ENCODE peak calls at places on chromosome 14, in eight cellular contexts. V, W, Z, Q, R, H, S and B are unnamed samples. For H3K4me1, the result is how much of the 10 kb centered on the place peaks cover.

GRCh38 chr14:93648440-93649168 is 139.7 kb downstream of the PRIMA1 start:
- DNase-seq in V (no peak), W (no peak), Z (no peak), Q (peak), R (no peak), H (peak), S (peak), B (no peak)

GRCh38 chr14:59407246-59407615 is 57.9 kb downstream of the GPR135 start:
- DNase-seq in V (no peak), W (no peak), Z (no peak), Q (peak), R (no peak), H (no peak), S (peak), B (peak)

GRCh38 chr14:24665440-24665991 is 31.5 kb upstream of the GZMB start:
- DNase-seq in V (no peak), W (no peak), Z (no peak), Q (no peak), R (no peak), H (no peak), S (no peak), B (no peak)

GRCh38 chr14:103551338-103551762 is 11.1 kb downstream of the BAG5 start:
- DNase-seq in V (no peak), W (peak), Z (no peak), Q (no peak), R (peak), H (no peak), S (peak), B (no peak)

GRCh38 chr14:24710403-24711063 is 76.5 kb upstream of the GZMB start:
- DNase-seq in V (no peak), W (no peak), Z (peak), Q (peak), R (peak), H (peak), S (peak), B (peak)

GRCh38 chr14:66231823-66232222 is 254.3 kb upstream of the CCDC196 start:
- DNase-seq in V (no peak), W (no peak), Z (no peak), Q (no peak), R (no peak), H (no peak), S (no peak), B (no peak)

GRCh38 chr14:67674139-67674479 is 323 bp downstream of the VTI1B start:
- DNase-seq in V (peak), W (peak), Z (peak), Q (peak), R (peak), H (peak), S (peak), B (peak)

GRCh38 chr14:21075719-21076437 is 5.8 kb downstream of the ARHGEF40 start:
- DNase-seq in V (no peak), W (no peak), Z (no peak), Q (no peak), R (no peak), H (no peak), S (no peak), B (no peak)

GRCh38 chr14:91350813-91351507 is 66.7 kb downstream of the CCDC88C start:
- DNase-seq in V (no peak), W (no peak), Z (no peak), Q (no peak), R (no peak), H (no peak), S (no peak), B (no peak)

GRCh38 chr14:19917243-19917642 is 3.2 kb upstream of the OR4K5 start:
- DNase-seq in V (no peak), W (no peak), Z (no peak), Q (no peak), R (no peak), H (no peak), S (no peak), B (no peak)

GRCh38 chr14:51564986-51565604 is 86.6 kb upstream of the FRMD6 start:
- DNase-seq in V (no peak), W (no peak), Z (no peak), Q (no peak), R (no peak), H (no peak), S (peak), B (no peak)

GRCh38 chr14:50937325-50937724 is 7.0 kb downstream of the PYGL start:
- DNase-seq in V (no peak), W (no peak), Z (no peak), Q (peak), R (no peak), H (no peak), S (peak), B (peak)

GRCh38 chr14:68922201-68922613 is 56.9 kb downstream of the ACTN1 start:
- DNase-seq in V (no peak), W (peak), Z (peak), Q (no peak), R (no peak), H (no peak), S (no peak), B (no peak)

GRCh38 chr14:90443161-90444076 is 46.6 kb downstream of the CALM1 start:
- DNase-seq in V (no peak), W (no peak), Z (no peak), Q (no peak), R (no peak), H (no peak), S (no peak), B (no peak)

GRCh38 chr14:103562385-103563088 is at the start of the genes BAG5 and COA8:
- DNase-seq in V (peak), W (peak), Z (peak), Q (peak), R (peak), H (peak), S (peak), B (peak)

GRCh38 chr14:75660630-75661498 is at the start of the genes ERG28 and TTLL5:
- DNase-seq in V (peak), W (peak), Z (peak), Q (peak), R (peak), H (peak), S (peak), B (peak)

GRCh38 chr14:83473846-83474245 is 1940.2 kb upstream of the SEL1L start:
- DNase-seq in V (no peak), W (no peak), Z (no peak), Q (peak), R (no peak), H (no peak), S (peak), B (peak)

GRCh38 chr14:24829862-24830261 is 195.9 kb upstream of the GZMB start:
- DNase-seq in V (no peak), W (no peak), Z (no peak), Q (no peak), R (no peak), H (no peak), S (no peak), B (no peak)

GRCh38 chr14:39432619-39433451 is 602 bp upstream of the FBXO33 start:
- DNase-seq in V (peak), W (peak), Z (peak), Q (peak), R (peak), H (peak), S (peak), B (peak)

GRCh38 chr14:27553820-27554219 is 956.0 kb upstream of the NOVA1 start:
- DNase-seq in V (no peak), W (no peak), Z (no peak), Q (peak), R (no peak), H (peak), S (no peak), B (no peak)

GRCh38 chr14:35384386-35385041 is 20.0 kb downstream of the NFKBIA start:
- DNase-seq in V (peak), W (peak), Z (peak), Q (peak), R (peak), H (no peak), S (peak), B (peak)

DNA sequence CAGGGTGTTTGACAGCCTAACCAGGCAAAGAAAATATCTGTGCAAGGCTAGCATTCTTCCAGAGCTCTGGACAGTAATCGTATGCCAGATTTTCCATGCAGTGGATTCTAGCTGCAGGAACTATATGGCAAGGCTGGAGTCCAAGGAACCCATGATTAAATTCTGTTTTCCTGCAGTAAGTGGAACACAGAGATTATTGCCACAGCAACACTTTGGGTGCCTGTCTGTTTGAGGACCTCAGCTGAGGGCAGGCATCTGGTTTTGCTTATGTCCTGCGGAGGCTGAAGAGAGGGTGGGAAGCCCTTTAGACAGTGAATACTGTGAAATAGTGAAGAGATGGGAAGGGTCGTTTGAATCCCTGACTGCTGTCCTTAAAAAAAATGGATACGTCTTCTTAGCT is 104.4 kb downstream of the DAD1 start:
- DNase-seq in V (no peak), W (no peak), Z (peak), Q (peak), R (no peak), H (no peak), S (peak), B (peak)
- H3K4me1 ChIP-seq in V (under half), W (under half), Z (half or more), Q (half or more), R (half or more), H (under half), S (under half), B (under half)

DNA sequence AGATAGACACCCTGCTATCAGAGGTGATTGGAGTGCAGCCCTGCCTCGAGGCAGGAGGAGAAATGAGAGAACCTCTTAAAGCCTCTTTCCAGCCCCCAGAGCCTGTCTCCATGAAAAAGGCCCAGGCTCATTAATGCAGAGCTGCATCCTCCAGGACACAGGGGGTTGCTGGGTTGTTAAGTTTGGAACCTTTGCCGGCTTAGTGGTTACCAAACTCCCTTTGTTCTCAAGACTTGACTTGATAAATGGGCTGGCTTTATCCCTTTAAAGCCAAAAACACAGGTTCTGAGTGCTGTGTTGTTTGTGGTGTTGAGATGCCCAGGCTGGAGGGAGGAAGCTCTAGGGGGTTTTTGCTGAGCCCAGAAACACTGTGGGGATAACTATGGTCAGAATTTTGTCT is 71.0 kb downstream of the DAD1 start:
- DNase-seq in V (no peak), W (no peak), Z (no peak), Q (no peak), R (no peak), H (no peak), S (no peak), B (peak)
- H3K4me3 ChIP-seq in V (peak), W (no peak), Z (no peak), Q (no peak), R (no peak), H (no peak), S (no peak), B (no peak)

GRCh38 chr14:104795468-104795780 is at the start of gene AKT1:
- DNase-seq in V (no peak), W (no peak), Z (no peak), Q (no peak), R (no peak), H (no peak), S (no peak), B (no peak)
- H3K4me1 ChIP-seq in V (under half), W (under half), Z (half or more), Q (half or more), R (half or more), H (under half), S (under half), B (under half)

GRCh38 chr14:101823511-101824120 is 62.1 kb downstream of the PPP2R5C start:
- DNase-seq in V (no peak), W (no peak), Z (no peak), Q (no peak), R (no peak), H (no peak), S (peak), B (no peak)

GRCh38 chr14:101823081-101823480 is 61.6 kb downstream of the PPP2R5C start:
- DNase-seq in V (no peak), W (no peak), Z (no peak), Q (no peak), R (no peak), H (no peak), S (peak), B (no peak)

GRCh38 chr14:101826359-101826758 is 64.8 kb downstream of the PPP2R5C start:
- DNase-seq in V (no peak), W (no peak), Z (no peak), Q (no peak), R (no peak), H (no peak), S (no peak), B (no peak)

GRCh38 chr14:101825797-101826196 is 64.3 kb downstream of the PPP2R5C start:
- DNase-seq in V (no peak), W (no peak), Z (no peak), Q (no peak), R (no peak), H (no peak), S (no peak), B (no peak)

GRCh38 chr14:101824339-101824727 is 62.8 kb downstream of the PPP2R5C start:
- DNase-seq in V (no peak), W (no peak), Z (no peak), Q (peak), R (no peak), H (no peak), S (peak), B (no peak)
- H3K4me3 ChIP-seq in V (peak), W (peak), Z (peak), Q (peak), R (peak), H (no peak), S (no peak), B (no peak)

DNA sequence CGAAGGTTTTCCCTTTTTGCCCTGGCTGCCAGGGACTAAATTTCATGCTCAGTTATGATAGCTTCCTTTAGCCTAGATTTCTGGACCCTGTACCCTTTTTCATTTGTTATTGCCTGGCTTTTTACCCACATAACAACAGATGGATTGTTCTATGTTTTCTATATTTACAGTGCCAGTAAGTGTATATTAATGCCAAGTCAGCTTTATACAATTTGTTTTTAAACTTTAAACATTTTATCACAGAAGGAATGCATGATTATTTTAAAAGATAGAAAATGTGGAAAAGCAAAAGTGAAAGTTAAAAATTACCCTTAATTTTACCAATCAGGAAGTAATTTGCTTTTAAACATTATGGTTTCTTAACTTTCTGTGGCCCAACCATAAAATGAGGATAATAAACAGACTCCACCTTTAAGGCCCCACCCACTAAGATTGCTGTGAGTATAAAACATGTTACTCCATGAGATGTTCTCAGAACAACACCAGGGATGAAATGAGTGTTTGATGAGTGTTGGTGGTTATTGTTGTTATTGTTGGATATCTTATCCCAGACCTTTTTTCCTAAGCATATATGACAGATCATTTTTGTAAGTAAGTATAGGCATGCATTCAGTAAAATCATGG is 496.7 kb downstream of the EGLN3 start:
- DNase-seq in V (no peak), W (no peak), Z (no peak), Q (no peak), R (no peak), H (no peak), S (peak), B (no peak)
- H3K4me1 ChIP-seq in V (under half), W (under half), Z (under half), Q (under half), R (under half), H (under half), S (under half), B (under half)

GRCh38 chr14:30883508-30884294 is 9.3 kb downstream of the COCH start:
- DNase-seq in V (no peak), W (no peak), Z (no peak), Q (no peak), R (no peak), H (no peak), S (no peak), B (no peak)

GRCh38 chr14:30885840-30886740 is 11.7 kb downstream of the COCH start:
- DNase-seq in V (no peak), W (no peak), Z (no peak), Q (no peak), R (no peak), H (no peak), S (peak), B (peak)

GRCh38 chr14:30888480-30889243 is 14.3 kb downstream of the COCH start:
- DNase-seq in V (no peak), W (no peak), Z (no peak), Q (no peak), R (no peak), H (peak), S (no peak), B (no peak)

GRCh38 chr14:30882431-30882830 is 8.1 kb downstream of the COCH start:
- DNase-seq in V (no peak), W (no peak), Z (no peak), Q (no peak), R (no peak), H (no peak), S (no peak), B (no peak)

GRCh38 chr14:30884925-30885324 is 10.6 kb downstream of the COCH start:
- DNase-seq in V (no peak), W (no peak), Z (no peak), Q (no peak), R (no peak), H (no peak), S (no peak), B (no peak)
- H3K4me3 ChIP-seq in V (no peak), W (no peak), Z (no peak), Q (no peak), R (no peak), H (no peak), S (no peak), B (no peak)

DNA sequence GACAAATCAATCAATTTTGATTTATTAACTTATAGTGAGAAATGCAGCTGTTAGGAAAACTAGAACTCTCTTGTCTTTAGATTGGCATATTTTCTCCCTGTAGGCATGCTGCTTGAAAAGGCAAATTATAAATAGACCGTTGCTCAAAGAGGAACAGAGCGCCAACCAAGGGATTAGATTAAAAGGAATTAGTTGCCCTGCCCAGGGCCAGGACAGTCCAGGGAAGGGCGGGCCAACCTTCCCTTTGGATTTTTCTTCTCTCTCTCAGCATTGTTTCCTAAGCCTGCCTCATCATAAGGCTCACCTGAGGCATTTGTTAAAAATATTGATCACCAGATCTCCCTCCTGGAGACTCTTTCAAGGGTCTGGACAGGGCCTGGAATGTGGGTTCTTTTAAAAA is 8.6 kb downstream of the CIPC start:
- DNase-seq in V (no peak), W (no peak), Z (no peak), Q (no peak), R (no peak), H (no peak), S (no peak), B (no peak)
- H3K4me1 ChIP-seq in V (under half), W (half or more), Z (half or more), Q (under half), R (half or more), H (under half), S (under half), B (under half)

DNA sequence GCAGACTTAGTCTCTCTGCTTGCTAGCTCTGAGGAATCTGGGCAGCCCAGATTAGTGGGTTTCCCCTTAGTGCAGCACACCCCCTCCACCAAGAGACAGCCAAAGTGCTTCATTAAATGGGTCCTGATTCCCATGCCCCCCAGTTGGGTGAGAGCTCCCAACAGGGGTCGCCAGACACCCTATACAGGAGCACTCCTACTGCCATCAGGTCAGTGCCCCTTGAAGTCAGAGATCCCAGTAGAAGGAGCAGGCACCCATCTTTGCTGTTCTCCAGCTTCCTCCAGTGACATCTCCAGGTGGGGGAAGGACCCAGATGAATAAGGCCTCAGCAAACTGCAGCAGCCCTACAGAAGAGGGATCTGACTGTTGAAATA is 36.7 kb upstream of the C14orf132 start:
- DNase-seq in V (no peak), W (no peak), Z (no peak), Q (no peak), R (no peak), H (no peak), S (no peak), B (no peak)
- H3K4me3 ChIP-seq in V (no peak), W (no peak), Z (no peak), Q (no peak), R (no peak), H (no peak), S (no peak), B (no peak)

DNA sequence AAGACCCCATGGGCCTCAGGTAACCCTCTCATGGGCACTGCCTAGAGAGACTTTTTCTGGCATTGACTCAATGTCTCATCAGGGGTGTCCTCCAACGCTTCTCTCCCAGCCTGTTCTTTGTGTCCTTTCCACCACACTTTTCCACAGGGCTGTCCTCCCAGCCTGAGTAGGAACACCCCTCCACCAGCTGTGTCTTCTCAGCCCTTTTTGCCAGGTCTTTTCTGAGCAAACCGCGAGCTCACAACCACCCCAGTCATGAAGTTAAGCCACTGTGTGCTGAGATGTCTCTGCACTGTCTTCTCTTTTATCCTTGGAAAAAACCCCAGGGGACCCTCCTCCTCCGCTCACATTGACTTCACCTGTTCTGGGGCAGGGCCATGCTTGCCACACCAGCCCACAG is 50.2 kb upstream of the PNMA1 start:
- DNase-seq in V (no peak), W (no peak), Z (no peak), Q (no peak), R (no peak), H (no peak), S (no peak), B (no peak)
- H3K4me1 ChIP-seq in V (half or more), W (half or more), Z (half or more), Q (under half), R (half or more), H (under half), S (under half), B (under half)